ENCODE peak calls at places on chromosomes 2 and 18, in seven cellular contexts. A is stimulated activated CD8-positive, alpha-beta memory T cell treated with anti-CD3 and anti-CD28 coated beads, Interleukin-4, amount 100 ng/mL, for 1 hour; Z is WTC11; Q is activated naive CD4-positive, alpha-beta T cell treated with anti-CD3 and anti-CD28 coated beads, Interleukin-2, amount 10 ng/mL, durations not matched to agents 7 days and 5 days; L is fibroblast of pulmonary artery; K is left lobe of liver; X is effector CD4-positive, alpha-beta T cell. R is an unnamed sample.

GRCh38 chr2:224145751-224146355 is 106.8 kb upstream of the SERPINE2 start:
- DNase-seq in A (no peak), Z (no peak), Q (no peak), L (peak; percentile 97), K (no peak), X (no peak), R (peak; percentile 93)

GRCh38 chr2:29462293-29462692 is 347.1 kb downstream of the CLIP4 start:
- DNase-seq in A (no peak), Z (no peak), Q (no peak), L (peak; percentile 26), K (no peak), X (no peak), R (peak; percentile 43)

GRCh38 chr2:118177932-118178331 is 89.7 kb downstream of the INSIG2 start:
- DNase-seq in A (no peak), Z (no peak), Q (no peak), L (no peak), K (no peak), X (no peak), R (no peak)

GRCh38 chr2:168530980-168531379 is 74.9 kb downstream of the CERS6 start:
- DNase-seq in A (no peak), Z (no peak), Q (no peak), L (peak; percentile 71), K (no peak), X (no peak), R (peak; percentile 73)

GRCh38 chr2:242010567-242011513 is 141.3 kb downstream of the RTP5 start:
- DNase-seq in A (no peak), Z (no peak), Q (peak; percentile 50), L (peak; percentile 19), K (peak; percentile 18), X (no peak), R (no peak)

GRCh38 chr2:165114345-165114943 is 89.4 kb downstream of the SCN3A start:
- DNase-seq in A (no peak), Z (no peak), Q (no peak), L (peak; percentile 42), K (no peak), X (no peak), R (peak; percentile 53)

GRCh38 chr2:222972420-222972819 is 79.6 kb upstream of the KCNE4 start:
- DNase-seq in A (no peak), Z (no peak), Q (no peak), L (no peak), K (no peak), X (no peak), R (no peak)

GRCh38 chr2:145919507-145919906 is 1399.6 kb upstream of the ZEB2 start:
- DNase-seq in A (no peak), Z (no peak), Q (no peak), L (peak; percentile 58), K (no peak), X (no peak), R (peak; percentile 23)

GRCh38 chr2:16526193-16526592 is 139.4 kb downstream of the CYRIA start:
- DNase-seq in A (no peak), Z (no peak), Q (no peak), L (no peak), K (no peak), X (no peak), R (no peak)

GRCh38 chr2:83584674-83585073 is 874.4 kb downstream of the SUCLG1 start:
- DNase-seq in A (no peak), Z (no peak), Q (no peak), L (no peak), K (no peak), X (no peak), R (no peak)

GRCh38 chr2:187224989-187225388 is 223.1 kb downstream of the CALCRL start:
- DNase-seq in A (no peak), Z (peak; percentile 68), Q (no peak), L (no peak), K (no peak), X (no peak), R (no peak)

GRCh38 chr2:224025874-224026273 is 13.2 kb downstream of the SERPINE2 start:
- DNase-seq in A (peak; percentile 32), Z (no peak), Q (peak; percentile 80), L (no peak), K (no peak), X (peak; percentile 11), R (no peak)

GRCh38 chr2:234706086-234706485 is 209.2 kb upstream of the ARL4C start:
- DNase-seq in A (no peak), Z (no peak), Q (no peak), L (no peak), K (no peak), X (no peak), R (no peak)

GRCh38 chr18:9293948-9294347 is 40.6 kb upstream of the TWSG1 start:
- DNase-seq in A (no peak), Z (no peak), Q (no peak), L (no peak), K (no peak), X (no peak), R (no peak)

GRCh38 chr2:32284321-32284720 is 6.6 kb downstream of the YIPF4 start:
- DNase-seq in A (no peak), Z (no peak), Q (no peak), L (peak; percentile 37), K (no peak), X (no peak), R (no peak)

GRCh38 chr2:127183771-127184170 is 36.3 kb downstream of the CYP27C1 start:
- DNase-seq in A (no peak), Z (no peak), Q (no peak), L (no peak), K (peak; percentile 5), X (no peak), R (no peak)

GRCh38 chr2:233092446-233093438 is 32.6 kb downstream of the INPP5D start:
- DNase-seq in A (no peak), Z (no peak), Q (no peak), L (no peak), K (no peak), X (no peak), R (no peak)

GRCh38 chr2:160505236-160505635 is 11.6 kb upstream of the RBMS1 start:
- DNase-seq in A (no peak), Z (no peak), Q (no peak), L (no peak), K (no peak), X (no peak), R (no peak)

GRCh38 chr2:206832886-206833285 is 67.5 kb downstream of the FASTKD2 start:
- DNase-seq in A (no peak), Z (no peak), Q (no peak), L (no peak), K (no peak), X (no peak), R (peak; percentile 17)

GRCh38 chr2:85999131-85999831 is 106.4 kb downstream of the POLR1A start:
- DNase-seq in A (no peak), Z (no peak), Q (peak; percentile 76), L (peak; percentile 37), K (no peak), X (peak; percentile 8), R (no peak)

GRCh38 chr2:88125344-88125923 is 2.4 kb downstream of the FABP1 start:
- DNase-seq in A (no peak), Z (no peak), Q (no peak), L (no peak), K (no peak), X (no peak), R (no peak)

GRCh38 chr2:187336332-187336731 is 111.7 kb downstream of the CALCRL start:
- DNase-seq in A (no peak), Z (no peak), Q (no peak), L (no peak), K (no peak), X (no peak), R (no peak)

GRCh38 chr2:222709191-222709891 is 37.9 kb downstream of the MOGAT1 start:
- DNase-seq in A (no peak), Z (peak; percentile 26), Q (no peak), L (peak; percentile 99), K (no peak), X (no peak), R (peak; percentile 98)

GRCh38 chr18:49784427-49785185 is 28.7 kb downstream of the ACAA2 start:
- DNase-seq in A (no peak), Z (no peak), Q (no peak), L (peak; percentile 64), K (no peak), X (no peak), R (peak; percentile 67)

GRCh38 chr2:16382451-16382850 is 283.2 kb downstream of the CYRIA start:
- DNase-seq in A (no peak), Z (no peak), Q (no peak), L (no peak), K (no peak), X (no peak), R (no peak)

GRCh38 chr2:152097291-152098032 is 1.4 kb downstream of the CACNB4 start:
- DNase-seq in A (no peak), Z (no peak), Q (no peak), L (peak; percentile 13), K (no peak), X (no peak), R (peak; percentile 44)

GRCh38 chr2:190862591-190862991 is 18.0 kb upstream of the GLS start:
- DNase-seq in A (no peak), Z (no peak), Q (no peak), L (peak; percentile 65), K (no peak), X (no peak), R (no peak)

GRCh38 chr2:44668336-44668735 is 273.2 kb upstream of the SIX3 start:
- DNase-seq in A (no peak), Z (no peak), Q (no peak), L (no peak), K (no peak), X (no peak), R (peak; percentile 14)

GRCh38 chr2:188280811-188281222 is 10.9 kb upstream of the GULP1 start:
- DNase-seq in A (no peak), Z (no peak), Q (no peak), L (no peak), K (no peak), X (no peak), R (no peak)

GRCh38 chr18:55323051-55323994 is 264.7 kb downstream of the TCF4 start:
- DNase-seq in A (no peak), Z (no peak), Q (no peak), L (peak; percentile 53), K (no peak), X (no peak), R (peak; percentile 84)

GRCh38 chr2:85503611-85504433 is 35.1 kb upstream of the MAT2A start:
- DNase-seq in A (no peak), Z (no peak), Q (no peak), L (peak; percentile 24), K (no peak), X (no peak), R (peak; percentile 92)

GRCh38 chr2:62074233-62074632 is 121.7 kb upstream of the B3GNT2 start:
- DNase-seq in A (no peak), Z (peak; percentile 26), Q (no peak), L (no peak), K (no peak), X (no peak), R (peak; percentile 4)

GRCh38 chr2:37543967-37544366 is 127.5 kb downstream of the CDC42EP3 start:
- DNase-seq in A (no peak), Z (no peak), Q (no peak), L (no peak), K (no peak), X (no peak), R (no peak)

GRCh38 chr18:5600376-5601071 is 56.7 kb upstream of the EPB41L3 start:
- DNase-seq in A (no peak), Z (no peak), Q (no peak), L (peak; percentile 49), K (no peak), X (no peak), R (peak; percentile 45)

GRCh38 chr2:23425886-23426283 is 40.9 kb downstream of the KLHL29 start:
- DNase-seq in A (no peak), Z (no peak), Q (no peak), L (no peak), K (peak; percentile 16), X (no peak), R (peak; percentile 84)

GRCh38 chr2:6826081-6826913 is 39.4 kb downstream of the CMPK2 start:
- DNase-seq in A (peak; percentile 44), Z (peak; percentile 23), Q (peak; percentile 73), L (peak; percentile 81), K (no peak), X (peak; percentile 29), R (peak; percentile 95)

GRCh38 chr2:28915939-28916338 is 21.5 kb downstream of the WDR43 start:
- DNase-seq in A (no peak), Z (no peak), Q (no peak), L (peak; percentile 82), K (no peak), X (no peak), R (peak; percentile 59)

GRCh38 chr18:24930478-24930877 is 421.5 kb downstream of the ZNF521 start:
- DNase-seq in A (no peak), Z (peak; percentile 23), Q (no peak), L (no peak), K (no peak), X (no peak), R (no peak)